ENCODE peak calls at places on chromosomes 16 and 17, in six cellular contexts. Z, P, I, V, T and K are unnamed samples. For H3K9me3, the result is how much of the 10 kb centered on the place peaks cover.

GRCh38 chr16:3094289-3095027 is 4.6 kb downstream of the ZSCAN10 start:
- DNase-seq in Z (no peak), P (no peak), I (no peak), V (no peak), T (peak), K (no peak)

GRCh38 chr17:35969558-35970442 is 11.5 kb downstream of the CCL16 start:
- DNase-seq in Z (peak), P (peak), I (no peak), V (peak), T (peak), K (peak)

GRCh38 chr17:233473-233941 is 52.1 kb upstream of the DOC2B start:
- DNase-seq in Z (no peak), P (no peak), I (no peak), V (peak), T (no peak), K (no peak)

GRCh38 chr16:22337045-22337444 is 37.4 kb downstream of the CDR2 start:
- DNase-seq in Z (no peak), P (no peak), I (no peak), V (no peak), T (no peak), K (no peak)

GRCh38 chr17:58831780-58832179 is 76.1 kb downstream of the PPM1E start:
- DNase-seq in Z (no peak), P (no peak), I (no peak), V (no peak), T (no peak), K (no peak)

GRCh38 chr16:53865492-53865863 is 161.5 kb downstream of the FTO start:
- DNase-seq in Z (no peak), P (no peak), I (no peak), V (no peak), T (no peak), K (no peak)

GRCh38 chr17:28717578-28718316 is at the start of gene RAB34:
- DNase-seq in Z (peak), P (peak), I (peak), V (peak), T (no peak), K (peak)

GRCh38 chr17:45371414-45372324 is 54.8 kb upstream of the MAP3K14 start:
- DNase-seq in Z (peak), P (peak), I (peak), V (peak), T (peak), K (peak)

GRCh38 chr17:73595931-73596330 is 48.3 kb downstream of the SDK2 start:
- DNase-seq in Z (no peak), P (no peak), I (no peak), V (no peak), T (no peak), K (no peak)

GRCh38 chr17:56928586-56928985 is 14.7 kb upstream of the TRIM25 start:
- DNase-seq in Z (no peak), P (no peak), I (no peak), V (no peak), T (no peak), K (no peak)
- H3K9me3 ChIP-seq in Z (under half), P (under half), I (under half), V (under half), T (under half), K (under half)

DNA sequence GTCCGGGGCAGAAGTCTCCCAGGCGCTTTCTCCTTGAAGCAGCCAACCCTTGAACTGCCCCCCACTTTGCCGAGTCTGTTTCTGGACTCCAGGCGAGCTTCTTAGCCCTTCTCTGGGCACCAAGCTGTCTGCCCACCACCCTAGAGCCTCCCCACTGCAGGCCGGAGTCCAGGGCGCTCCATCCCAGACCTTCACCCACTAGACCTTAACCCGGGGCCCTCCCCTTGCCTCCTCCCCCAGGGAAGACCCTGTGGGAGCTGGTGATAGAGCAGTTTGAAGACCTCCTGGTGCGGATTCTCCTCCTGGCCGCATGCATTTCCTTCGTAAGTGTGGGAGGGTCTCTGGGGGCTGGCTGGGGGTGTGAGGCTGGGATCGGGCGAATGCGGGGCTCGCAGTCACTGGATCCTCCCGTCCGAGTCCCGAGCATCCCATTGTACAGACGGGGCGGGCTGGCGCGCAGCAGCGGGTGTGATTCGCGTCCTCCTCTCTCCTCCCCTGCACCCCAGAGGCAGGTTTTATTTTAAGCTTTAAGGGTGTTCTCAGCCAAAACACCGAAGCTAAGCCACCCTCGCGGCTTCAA is 1.1 kb downstream of the ATP2A1 start:
- DNase-seq in Z (no peak), P (no peak), I (no peak), V (no peak), T (no peak), K (no peak)
- H3K27ac ChIP-seq in Z (peak), P (no peak), I (peak), V (no peak), T (peak), K (no peak)

DNA sequence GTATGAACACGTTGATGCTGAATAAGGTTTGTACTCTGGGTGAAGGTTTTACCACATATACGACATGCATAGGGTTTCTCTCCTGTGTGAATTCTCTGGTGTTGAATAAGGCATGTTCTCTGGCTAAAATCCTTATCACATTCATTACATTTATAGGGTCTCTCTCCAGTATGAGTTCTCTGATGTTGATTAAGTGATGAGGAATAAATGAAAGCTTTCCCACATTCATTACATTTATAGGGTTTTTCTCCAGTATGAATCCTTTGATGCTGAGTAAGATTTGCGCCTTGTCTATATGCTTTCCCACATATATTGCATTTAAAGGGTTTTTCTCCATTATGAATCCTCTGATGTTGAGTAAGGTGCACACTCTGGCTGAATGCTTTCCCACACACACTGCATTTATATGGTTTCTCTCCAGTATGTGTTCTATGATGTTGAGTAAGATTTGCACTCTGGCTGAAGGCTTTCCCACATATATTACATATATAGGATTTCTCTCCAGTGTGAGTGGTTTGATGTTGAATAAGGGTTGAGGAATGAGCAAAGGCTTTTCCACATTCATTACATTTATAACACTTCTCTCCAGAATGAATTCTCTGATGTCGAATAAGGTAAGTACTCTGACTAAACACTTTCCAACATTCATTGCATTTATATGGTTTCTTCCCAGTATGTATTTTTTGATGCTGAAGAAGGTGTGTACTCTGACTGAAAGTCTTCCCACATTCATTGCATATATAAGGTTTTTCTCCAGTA is 16.9 kb downstream of the ZNF287 start:
- DNase-seq in Z (no peak), P (no peak), I (no peak), V (no peak), T (no peak), K (no peak)
- H3K9me3 ChIP-seq in Z (half or more), P (under half), I (half or more), V (half or more), T (under half), K (half or more)

DNA sequence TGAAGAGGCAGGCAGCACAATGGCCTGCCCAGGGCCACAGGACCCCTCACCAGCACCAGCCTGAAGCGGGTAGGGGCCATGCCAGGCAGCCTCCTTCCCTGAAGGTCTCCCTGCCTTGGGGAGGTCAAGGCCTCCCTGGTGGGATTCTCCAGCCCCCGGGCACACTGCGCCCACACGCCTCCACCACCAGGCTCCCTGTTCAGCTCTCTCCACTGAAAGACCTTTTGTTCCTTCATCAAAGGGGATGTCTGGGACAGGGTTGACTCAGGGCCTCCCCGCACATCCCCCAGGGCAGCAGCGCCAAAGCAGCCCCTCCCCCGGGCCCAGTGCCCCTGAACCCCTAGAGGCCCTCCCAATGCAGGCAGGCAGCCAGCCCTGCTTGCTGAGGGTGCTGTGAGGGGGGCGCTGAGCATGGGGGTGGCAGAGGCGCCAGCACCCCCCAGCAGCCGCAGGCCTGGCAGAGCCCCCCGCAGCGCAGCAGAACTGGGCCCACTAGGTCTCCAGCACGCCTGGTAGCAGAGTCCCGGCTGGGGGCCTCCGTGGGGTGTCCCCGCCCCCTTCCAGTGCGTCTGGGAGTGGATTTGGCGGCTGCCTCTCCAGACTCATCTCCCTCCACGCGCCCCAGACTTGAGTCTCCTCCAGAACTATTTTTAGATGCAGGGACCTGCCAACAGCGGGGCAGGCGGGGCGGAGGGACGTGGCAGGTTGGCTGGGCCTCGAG is 13.1 kb downstream of the BCAR1 start:
- DNase-seq in Z (no peak), P (peak), I (peak), V (peak), T (peak), K (peak)
- H3K27ac ChIP-seq in Z (peak), P (peak), I (peak), V (peak), T (peak), K (peak)

GRCh38 chr16:66612422-66612821 is 7.9 kb downstream of the CMTM3 start:
- DNase-seq in Z (no peak), P (no peak), I (no peak), V (no peak), T (no peak), K (no peak)
- H3K9me3 ChIP-seq in Z (under half), P (under half), I (under half), V (under half), T (under half), K (under half)

DNA sequence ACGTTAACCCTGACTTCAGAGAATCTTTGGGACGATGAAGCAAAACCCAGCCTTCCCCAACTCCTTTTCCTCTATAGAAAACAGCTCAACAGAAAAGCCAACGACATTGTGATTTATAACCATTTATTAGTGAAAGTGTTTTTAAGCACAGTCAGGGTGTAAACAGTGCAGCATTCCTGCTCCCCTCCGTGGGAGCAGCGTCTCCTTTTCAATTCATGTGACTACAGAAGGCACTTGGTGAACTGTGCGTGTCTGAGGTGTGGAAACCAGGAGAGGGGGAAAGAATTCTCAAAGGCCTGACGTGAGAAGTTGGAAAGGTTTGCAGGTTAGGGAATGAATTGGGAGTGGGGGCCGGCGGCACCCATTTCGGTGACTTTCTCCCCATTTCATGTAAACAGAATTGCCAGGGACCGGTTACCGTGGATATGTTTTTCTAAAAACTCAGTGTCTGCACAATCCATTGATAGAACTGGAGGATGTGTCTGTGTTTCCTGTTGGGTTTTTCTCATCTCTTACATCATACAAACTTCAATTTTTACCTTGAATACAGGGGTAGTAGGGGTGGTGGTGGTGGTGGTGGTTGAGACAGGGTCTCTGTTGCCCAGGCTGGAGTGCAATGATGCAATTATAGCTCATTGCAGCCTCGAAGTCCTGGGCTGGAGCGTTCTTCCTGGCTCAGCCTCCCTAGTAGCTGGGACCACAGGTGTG is 53.1 kb downstream of the NDE1 start:
- DNase-seq in Z (no peak), P (no peak), I (no peak), V (no peak), T (no peak), K (no peak)
- H3K27ac ChIP-seq in Z (no peak), P (peak), I (peak), V (no peak), T (no peak), K (no peak)

GRCh38 chr16:35711435-35711834 is 2252.0 kb downstream of the TP53TG3F start:
- DNase-seq in Z (no peak), P (no peak), I (no peak), V (no peak), T (no peak), K (no peak)
- H3K9me3 ChIP-seq in Z (under half), P (under half), I (under half), V (under half), T (under half), K (under half)

DNA sequence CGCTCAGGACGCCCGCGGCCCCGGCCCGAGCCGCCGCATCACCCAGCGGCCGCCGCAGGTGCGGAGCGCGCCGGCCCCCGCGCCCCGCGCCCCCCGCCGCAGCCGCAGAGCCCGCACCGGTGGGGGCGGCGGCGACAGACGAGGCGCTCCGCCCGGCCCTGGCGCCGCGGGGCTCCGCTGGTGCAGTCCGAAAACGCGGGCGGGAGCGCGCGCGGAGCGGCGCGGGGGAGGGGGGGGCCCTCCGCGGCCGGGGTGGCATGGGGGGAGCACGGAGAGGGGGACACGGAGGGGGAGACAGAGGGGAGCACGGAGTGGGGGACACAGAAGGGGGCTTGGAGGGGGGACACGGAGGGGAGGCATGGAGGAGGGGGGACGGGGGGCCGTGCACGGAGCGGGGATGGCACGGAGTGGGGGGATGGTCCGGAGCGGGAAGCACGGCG is at the start of gene AATK:
- DNase-seq in Z (no peak), P (no peak), I (no peak), V (no peak), T (peak), K (no peak)
- H3K27ac ChIP-seq in Z (peak), P (no peak), I (peak), V (peak), T (no peak), K (no peak)